ENCODE peak calls at places on chromosomes 7 and 10, in eight cellular contexts. U, G, E, Z, M, B, X and I are unnamed samples.

GRCh38 chr7:26584964-26585650 is 279.3 kb downstream of the SKAP2 start:
- DNase-seq in X (no peak), E (no peak), B (peak), Z (no peak), M (no peak), U (no peak), G (no peak), I (peak)

GRCh38 chr7:149569025-149569725 is 71.6 kb upstream of the ZNF746 start:
- DNase-seq in U (no peak), G (no peak), M (no peak), B (no peak), X (no peak), Z (no peak), E (no peak), I (no peak)

GRCh38 chr7:19107392-19108147 is 9.9 kb downstream of the TWIST1 start:
- DNase-seq in B (peak), G (peak), X (no peak), E (no peak), U (no peak), Z (no peak), M (no peak), I (no peak)

GRCh38 chr7:135979674-135980660 is 2.8 kb upstream of the MTPN start:
- DNase-seq in Z (no peak), G (no peak), M (no peak), U (no peak), E (no peak), B (no peak), X (no peak), I (no peak)

GRCh38 chr7:6545398-6546126 is 5.7 kb downstream of the GRID2IP start:
- DNase-seq in B (no peak), E (no peak), M (no peak), U (no peak), G (no peak), Z (no peak), X (no peak), I (no peak)

GRCh38 chr10:598415-599170 is 90.9 kb downstream of the DIP2C start:
- DNase-seq in Z (no peak), G (peak), X (no peak), B (no peak), M (no peak), U (no peak), E (no peak), I (no peak)

GRCh38 chr7:157276731-157277562 is 59.9 kb upstream of the DNAJB6 start:
- DNase-seq in E (no peak), B (peak), U (no peak), X (no peak), Z (peak), G (no peak), M (no peak), I (peak)

GRCh38 chr10:74651565-74651964 is 174.8 kb upstream of the KAT6B start:
- DNase-seq in U (no peak), X (no peak), E (no peak), B (no peak), M (no peak), G (no peak), Z (no peak), I (no peak)

GRCh38 chr7:1137517-1138167 is 22.4 kb downstream of the ZFAND2A start:
- DNase-seq in E (no peak), G (no peak), X (peak), M (no peak), U (peak), Z (no peak), B (no peak), I (no peak)

GRCh38 chr7:133391220-133391619 is 138.3 kb downstream of the EXOC4 start:
- DNase-seq in E (no peak), X (no peak), B (no peak), U (no peak), M (no peak), Z (no peak), G (no peak), I (no peak)

GRCh38 chr7:47452295-47452694 is 129.6 kb downstream of the TNS3 start:
- DNase-seq in B (no peak), M (no peak), Z (no peak), X (no peak), U (no peak), E (no peak), G (no peak), I (no peak)

GRCh38 chr10:130021373-130021950 is 57.4 kb upstream of the EBF3 start:
- DNase-seq in U (no peak), M (no peak), E (no peak), Z (no peak), X (no peak), G (no peak), B (no peak), I (no peak)

GRCh38 chr10:128071417-128071782 is 54.8 kb downstream of the MKI67 start:
- DNase-seq in M (no peak), G (no peak), X (no peak), E (no peak), B (no peak), Z (no peak), U (no peak), I (no peak)

GRCh38 chr7:44277851-44278250 is 47.5 kb downstream of the CAMK2B start:
- DNase-seq in B (no peak), X (no peak), U (no peak), G (no peak), M (no peak), E (peak), Z (no peak), I (no peak)

GRCh38 chr7:140314571-140315480 is 83.5 kb downstream of the SLC37A3 start:
- DNase-seq in X (no peak), Z (no peak), B (no peak), U (no peak), G (peak), M (no peak), E (no peak), I (no peak)

GRCh38 chr10:22945934-22946673 is 18.3 kb downstream of the ARMC3 start:
- DNase-seq in B (no peak), M (no peak), E (no peak), Z (no peak), X (no peak), G (no peak), U (no peak), I (no peak)

GRCh38 chr7:92916751-92917369 is 80.5 kb upstream of the CDK6 start:
- DNase-seq in M (peak), U (peak), Z (peak), G (no peak), X (no peak), E (peak), B (no peak), I (no peak)

GRCh38 chr10:68599754-68600040 is 39.6 kb downstream of the TET1 start:
- DNase-seq in M (no peak), B (no peak), X (no peak), E (no peak), G (no peak), Z (no peak), U (no peak), I (no peak)